ENCODE peak calls at places on chromosomes 7 and 10, in ten cellular contexts. B is A549, F is H1, J is upper lobe of left lung, R is prostate gland, Z is breast epithelium, V is endothelial cell of umbilical vein, M is right lobe of liver, T is uterus, G is HCT116. D is an unnamed sample.
A peak's percentile ranks its signal among the peaks of the same experiment; 100 is the strongest.

GRCh38 chr10:130022071-130022470 is 58.0 kb upstream of the EBF3 start:
- DNase-seq in B (no peak), R (no peak), G (no peak), V (no peak), T (no peak), M (no peak), Z (no peak), F (no peak), J (no peak), D (no peak)

GRCh38 chr7:93914581-93915066 is 6.9 kb upstream of the GNG11 start:
- DNase-seq in B (no peak), G (peak; percentile 43), M (no peak), V (peak; percentile 81), F (no peak), Z (no peak), R (no peak), J (no peak), T (no peak), D (peak; percentile 38)

GRCh38 chr7:33836797-33837355 is 68.5 kb upstream of the BMPER start:
- DNase-seq in R (no peak), T (no peak), F (no peak), B (no peak), M (no peak), V (no peak), Z (no peak), G (peak; percentile 46), J (no peak), D (no peak)

GRCh38 chr7:50303082-50303893 is 1.2 kb upstream of the IKZF1 start:
- DNase-seq in M (peak; percentile 24), Z (no peak), R (no peak), J (no peak), F (no peak), G (no peak), T (no peak), B (no peak), V (no peak), D (no peak)

GRCh38 chr7:28922618-28923331 is 35.4 kb downstream of the TRIL start:
- DNase-seq in J (peak; percentile 54), R (peak; percentile 61), G (peak; percentile 72), Z (peak; percentile 44), T (peak; percentile 73), M (peak; percentile 62), B (peak; percentile 29), F (peak; percentile 31), V (peak; percentile 78), D (peak; percentile 59)

GRCh38 chr10:98436704-98437103 is 10.0 kb downstream of the HPS1 start:
- DNase-seq in R (no peak), J (no peak), T (no peak), B (no peak), M (no peak), V (no peak), G (no peak), F (no peak), Z (no peak), D (no peak)

GRCh38 chr7:51069411-51070083 is 247.1 kb downstream of the COBL start:
- DNase-seq in J (no peak), M (no peak), V (peak; percentile 92), F (no peak), R (peak; percentile 24), Z (peak; percentile 49), G (no peak), B (no peak), T (no peak), D (no peak)

GRCh38 chr10:3776796-3777571 is 8.0 kb downstream of the KLF6 start:
- DNase-seq in M (no peak), T (peak; percentile 69), B (no peak), G (peak; percentile 59), V (peak; percentile 78), Z (peak; percentile 82), R (peak; percentile 83), J (peak; percentile 72), F (no peak), D (peak; percentile 43)

GRCh38 chr7:81618400-81619014 is 151.3 kb downstream of the HGF start:
- DNase-seq in G (peak; percentile 80), J (no peak), Z (no peak), R (no peak), M (no peak), T (no peak), V (peak; percentile 86), F (no peak), B (peak; percentile 27), D (no peak)

GRCh38 chr10:88471909-88472308 is 111.2 kb downstream of the RNLS start:
- DNase-seq in B (no peak), R (no peak), J (no peak), V (no peak), T (no peak), Z (no peak), F (peak; percentile 1), G (no peak), M (no peak), D (no peak)

GRCh38 chr7:18495412-18496335 is at the start of gene HDAC9:
- DNase-seq in J (peak; percentile 22), R (no peak), F (no peak), Z (no peak), M (no peak), T (peak; percentile 31), G (no peak), V (peak; percentile 63), B (no peak), D (no peak)

GRCh38 chr7:149007615-149008014 is 20.7 kb downstream of the PDIA4 start:
- DNase-seq in F (no peak), J (no peak), V (no peak), Z (no peak), R (no peak), M (no peak), T (no peak), B (no peak), G (no peak), D (no peak)

GRCh38 chr10:62433181-62433692 is 59.1 kb downstream of the ZNF365 start:
- DNase-seq in V (peak; percentile 72), T (peak; percentile 87), M (peak; percentile 30), J (peak; percentile 54), G (peak; percentile 35), R (no peak), Z (peak; percentile 27), B (peak; percentile 76), F (no peak), D (no peak)

GRCh38 chr10:92419740-92420553 is 129.0 kb downstream of the MARCHF5 start:
- DNase-seq in M (peak; percentile 63), Z (no peak), T (no peak), G (no peak), B (no peak), V (peak; percentile 38), J (peak; percentile 51), F (peak; percentile 51), R (no peak), D (peak; percentile 67)

GRCh38 chr10:6737758-6738463 is 157.8 kb upstream of the PRKCQ start:
- DNase-seq in M (no peak), J (no peak), Z (no peak), F (no peak), G (no peak), V (peak; percentile 69), T (no peak), B (peak; percentile 39), R (no peak), D (no peak)

GRCh38 chr7:84188811-84189405 is 5.7 kb downstream of the SEMA3A start:
- DNase-seq in B (no peak), R (no peak), G (no peak), Z (no peak), T (no peak), M (no peak), V (peak; percentile 66), J (no peak), F (no peak), D (no peak)
- TF ChIP-seq POLR2A in B (no peak), R (no peak), G (no peak), Z (no peak), T (no peak), M (no peak), V (no peak), J (no peak), F (no peak), D (no peak)

GRCh38 chr10:69318087-69318996 is 40.0 kb downstream of the HK1 start:
- DNase-seq in Z (peak; percentile 86), J (peak; percentile 94), V (peak; percentile 86), B (peak; percentile 97), F (peak; percentile 29), T (peak; percentile 81), G (peak; percentile 59), M (peak; percentile 91), R (peak; percentile 93), D (peak; percentile 86)

GRCh38 chr10:69320521-69320920 is 42.2 kb downstream of the HK1 start:
- DNase-seq in B (no peak), T (no peak), R (no peak), Z (no peak), G (no peak), F (no peak), J (no peak), V (no peak), M (no peak), D (no peak)

GRCh38 chr10:69321037-69321715 is 42.9 kb downstream of the HK1 start:
- DNase-seq in B (no peak), V (no peak), J (peak; percentile 58), Z (no peak), R (no peak), T (no peak), G (no peak), M (no peak), F (no peak), D (no peak)

GRCh38 chr10:69318997-69319727 is 40.9 kb downstream of the HK1 start:
- DNase-seq in T (peak; percentile 81), M (peak; percentile 84), F (no peak), J (peak; percentile 92), G (no peak), R (peak; percentile 86), Z (peak; percentile 65), V (peak; percentile 76), B (peak; percentile 38), D (peak; percentile 80)

GRCh38 chr10:69319911-69320316 is 41.6 kb downstream of the HK1 start:
- DNase-seq in Z (no peak), M (no peak), R (no peak), T (peak; percentile 17), F (no peak), G (no peak), V (no peak), J (no peak), B (no peak), D (no peak)
- H3K4me3 ChIP-seq in Z (peak overlapping the region; percentile 68), M (peak overlapping the region; percentile 75), R (peak overlapping the region; percentile 98), T (peak overlapping the region; percentile 63), F (peak overlapping the region; percentile 92), G (peak overlapping the region; percentile 96), V (peak overlapping the region; percentile 92), J (peak overlapping the region; percentile 79), B (peak overlapping the region; percentile 86), D (peak overlapping the region; percentile 87)

GRCh38 chr7:99141756-99142726 is 1.9 kb downstream of the SMURF1 start:
- DNase-seq in B (peak; percentile 48), G (no peak), M (peak; percentile 60), T (peak; percentile 75), V (peak; percentile 56), R (peak; percentile 68), F (peak; percentile 33), Z (peak; percentile 57), J (peak; percentile 73), D (peak; percentile 85)
- TF ChIP-seq POLR2A in B (peak; percentile 10), G (no peak), M (no peak), T (no peak), V (no peak), R (peak; percentile 45), F (peak; percentile 47), Z (no peak), J (no peak), D (peak; percentile 52)

DNA sequence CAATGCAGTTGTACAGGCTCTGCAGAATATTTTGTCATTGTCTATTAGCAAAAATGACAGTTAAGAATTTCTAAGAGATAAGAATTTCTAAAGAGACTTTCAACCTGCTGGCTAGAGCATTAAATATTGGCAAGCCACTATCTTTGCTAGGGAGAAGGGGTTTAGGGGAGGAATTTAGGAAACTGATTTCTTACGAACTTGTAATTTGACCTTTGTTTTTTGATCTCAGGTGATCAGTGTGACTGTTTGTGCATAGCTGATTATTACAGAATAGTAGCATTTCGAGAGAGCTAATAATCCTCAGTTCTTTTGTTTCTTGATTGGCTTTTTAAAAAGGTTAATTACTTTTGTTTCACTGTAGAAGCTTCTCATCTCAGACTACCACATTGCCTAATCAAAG is 68.1 kb downstream of the ST7 start:
- DNase-seq in T (no peak), Z (no peak), G (no peak), V (no peak), R (no peak), F (no peak), M (no peak), J (no peak), B (no peak), D (no peak)
- H3K4me3 ChIP-seq in T (no peak overlapping the region), Z (no peak overlapping the region), G (no peak overlapping the region), V (no peak overlapping the region), R (no peak overlapping the region), F (no peak overlapping the region), M (no peak overlapping the region), J (no peak overlapping the region), B (no peak overlapping the region), D (no peak overlapping the region)

D was measured in ovary.